ENCODE peak calls at places on chromosomes 12 and 14, in eight cellular contexts. M is choroid plexus epithelial cell; P is SJSA1; X is CD8-positive, alpha-beta memory T cell; Z is endodermal cell; Q is cardiac fibroblast; A is uterus; Y is bronchial epithelial cell. N is an unnamed sample.

GRCh38 chr12:100539209-100539608 is 34.3 kb upstream of the GAS2L3 start:
- DNase-seq in P (no peak), A (no peak), Z (peak), Y (peak), Q (peak), X (no peak), M (peak), N (no peak)

GRCh38 chr14:73965206-73965605 is 15.1 kb downstream of the COQ6 start:
- DNase-seq in Y (no peak), A (no peak), M (no peak), Z (no peak), X (no peak), P (no peak), Q (no peak), N (no peak)

GRCh38 chr12:15546102-15546701 is 223.9 kb downstream of the PTPRO start:
- DNase-seq in Y (no peak), X (peak), Q (no peak), M (no peak), Z (no peak), P (no peak), A (no peak), N (no peak)

GRCh38 chr12:93484315-93484981 is 17.1 kb downstream of the MRPL42 start:
- DNase-seq in A (no peak), Z (no peak), Q (peak), M (peak), P (peak), Y (no peak), X (no peak), N (no peak)

GRCh38 chr14:101881426-101881825 is 82.9 kb upstream of the DYNC1H1 start:
- DNase-seq in A (no peak), P (no peak), X (no peak), Y (no peak), M (no peak), Q (no peak), Z (no peak), N (no peak)

GRCh38 chr12:43884683-43885410 is 49.0 kb downstream of the TMEM117 start:
- DNase-seq in M (no peak), Q (no peak), Z (no peak), A (no peak), P (no peak), X (no peak), Y (peak), N (no peak)

GRCh38 chr14:58628381-58628780 is 9.4 kb upstream of the DACT1 start:
- DNase-seq in P (no peak), X (no peak), Y (no peak), Z (no peak), M (no peak), Q (no peak), A (no peak), N (no peak)

GRCh38 chr14:24943024-24943423 is 106.9 kb downstream of the STXBP6 start:
- DNase-seq in Z (peak), X (no peak), P (no peak), Y (no peak), Q (peak), A (peak), M (no peak), N (no peak)

GRCh38 chr12:66508025-66508424 is 170.9 kb downstream of the GRIP1 start:
- DNase-seq in X (no peak), M (no peak), Q (no peak), Z (no peak), Y (peak), P (no peak), A (no peak), N (no peak)

GRCh38 chr14:103544627-103545218 is 15.7 kb downstream of the TRMT61A start:
- DNase-seq in P (no peak), Y (no peak), X (no peak), Q (no peak), M (no peak), Z (no peak), A (no peak), N (no peak)

GRCh38 chr12:103075848-103076247 is 118.4 kb downstream of the ASCL1 start:
- DNase-seq in Q (no peak), M (no peak), Y (no peak), Z (no peak), P (no peak), X (no peak), A (no peak), N (no peak)

GRCh38 chr12:100799770-100800169 is 5.2 kb downstream of the ANO4 start:
- DNase-seq in Q (peak), M (no peak), P (peak), Z (no peak), Y (peak), X (no peak), A (no peak), N (no peak)

GRCh38 chr12:51923506-51924365 is 16.4 kb downstream of the ACVRL1 start:
- DNase-seq in A (peak), P (no peak), Y (no peak), Q (peak), M (no peak), X (peak), Z (peak), N (peak)

GRCh38 chr12:98901189-98901588 is 256.1 kb downstream of the APAF1 start:
- DNase-seq in A (no peak), Z (peak), M (peak), X (no peak), Y (no peak), P (no peak), Q (no peak), N (no peak)

GRCh38 chr12:27277846-27278260 is 33.8 kb downstream of the STK38L start:
- DNase-seq in Y (peak), P (peak), Q (peak), A (no peak), X (no peak), Z (no peak), M (peak), N (no peak)

GRCh38 chr12:120590741-120591407 is 9.7 kb upstream of the POP5 start:
- DNase-seq in Y (no peak), Q (no peak), P (no peak), Z (peak), M (no peak), A (no peak), X (no peak), N (no peak)

GRCh38 chr12:132360906-132361777 is 31.8 kb upstream of the GALNT9 start:
- DNase-seq in Y (no peak), X (no peak), Z (no peak), A (no peak), M (no peak), Q (no peak), P (no peak), N (peak)

GRCh38 chr14:43019826-43020225 is 1413.2 kb downstream of the LRFN5 start:
- DNase-seq in Q (no peak), Z (no peak), Y (no peak), X (no peak), P (no peak), M (no peak), A (no peak), N (no peak)

GRCh38 chr12:120922279-120922678 is 18.1 kb upstream of the SPPL3 start:
- DNase-seq in Y (no peak), M (no peak), A (no peak), P (no peak), Z (peak), X (no peak), Q (no peak), N (no peak)

GRCh38 chr12:104485651-104486341 is 29.0 kb downstream of the CHST11 start:
- DNase-seq in X (peak), Q (no peak), Y (no peak), M (no peak), Z (no peak), P (no peak), A (no peak), N (no peak)

GRCh38 chr12:32211769-32212156 is 105.1 kb downstream of the BICD1 start:
- DNase-seq in Z (no peak), Y (no peak), P (no peak), Q (no peak), M (no peak), X (no peak), A (no peak), N (no peak)

GRCh38 chr12:51373222-51373621 is 18.0 kb downstream of the GALNT6 start:
- DNase-seq in X (no peak), Z (no peak), Y (no peak), Q (no peak), A (no peak), P (no peak), M (no peak), N (no peak)

GRCh38 chr14:58824106-58824505 is 186.3 kb downstream of the DACT1 start:
- DNase-seq in A (no peak), M (no peak), P (no peak), Y (no peak), Z (no peak), Q (no peak), X (no peak), N (no peak)

GRCh38 chr12:116113398-116114130 is 163.9 kb downstream of the MED13L start:
- DNase-seq in Y (no peak), X (no peak), Z (no peak), P (no peak), A (no peak), M (no peak), Q (no peak), N (no peak)

GRCh38 chr12:12686472-12686871 is 9.5 kb downstream of the GPR19 start:
- DNase-seq in P (no peak), A (no peak), M (no peak), Q (peak), Y (no peak), X (no peak), Z (no peak), N (no peak)

GRCh38 chr14:105146181-105146975 is 22.2 kb downstream of the JAG2 start:
- DNase-seq in M (no peak), P (no peak), Z (peak), Y (no peak), A (no peak), Q (no peak), X (no peak), N (peak)

GRCh38 chr12:102294568-102294967 is 96.9 kb upstream of the PMCH start:
- DNase-seq in P (no peak), X (no peak), Q (no peak), Y (no peak), M (no peak), A (no peak), Z (no peak), N (no peak)

GRCh38 chr12:75960086-75960910 is 71.3 kb downstream of the PHLDA1 start:
- DNase-seq in Z (peak), Y (no peak), M (peak), Q (no peak), P (no peak), X (no peak), A (no peak), N (no peak)

GRCh38 chr14:68669644-68670343 is 123.1 kb downstream of the ZFP36L1 start:
- DNase-seq in Z (peak), A (no peak), M (no peak), Q (no peak), P (no peak), Y (no peak), X (no peak), N (no peak)

GRCh38 chr12:94644622-94645021 is 5.7 kb downstream of the TMCC3 start:
- DNase-seq in P (no peak), A (no peak), X (no peak), Q (peak), Y (peak), Z (no peak), M (peak), N (no peak)
- H3K4me3 ChIP-seq in P (peak), A (no peak), X (no peak), Q (no peak), Y (no peak), Z (no peak), M (peak), N (no peak)

GRCh38 chr12:6550294-6551062 is 5.4 kb downstream of the IFFO1 start:
- DNase-seq in P (no peak), M (no peak), Q (no peak), A (no peak), Z (no peak), Y (no peak), X (no peak), N (no peak)

GRCh38 chr12:6551496-6552139 is 4.2 kb downstream of the IFFO1 start:
- DNase-seq in Q (peak), Y (peak), A (peak), X (no peak), Z (no peak), M (peak), P (no peak), N (peak)

GRCh38 chr12:6552140-6552551 is 3.7 kb downstream of the IFFO1 start:
- DNase-seq in P (peak), M (no peak), X (no peak), A (peak), Q (peak), Z (no peak), Y (no peak), N (peak)

GRCh38 chr12:6549379-6550151 is 6.3 kb downstream of the IFFO1 start:
- DNase-seq in Q (no peak), X (no peak), Y (no peak), P (no peak), M (no peak), Z (no peak), A (no peak), N (no peak)

GRCh38 chr12:6551063-6551461 is 4.8 kb downstream of the IFFO1 start:
- DNase-seq in M (no peak), Q (peak), P (no peak), X (no peak), Z (no peak), A (peak), Y (no peak), N (peak)
- H3K4me3 ChIP-seq in M (no peak), Q (no peak), P (no peak), X (no peak), Z (no peak), A (peak), Y (no peak), N (no peak)

GRCh38 chr12:54125950-54126695 is 62.7 kb downstream of the SMUG1 start:
- DNase-seq in P (peak), X (peak), Q (no peak), Y (no peak), M (no peak), A (peak), Z (peak), N (peak)
- H3K4me3 ChIP-seq in P (peak), X (peak), Q (peak), Y (no peak), M (no peak), A (peak), Z (peak), N (peak)

DNA sequence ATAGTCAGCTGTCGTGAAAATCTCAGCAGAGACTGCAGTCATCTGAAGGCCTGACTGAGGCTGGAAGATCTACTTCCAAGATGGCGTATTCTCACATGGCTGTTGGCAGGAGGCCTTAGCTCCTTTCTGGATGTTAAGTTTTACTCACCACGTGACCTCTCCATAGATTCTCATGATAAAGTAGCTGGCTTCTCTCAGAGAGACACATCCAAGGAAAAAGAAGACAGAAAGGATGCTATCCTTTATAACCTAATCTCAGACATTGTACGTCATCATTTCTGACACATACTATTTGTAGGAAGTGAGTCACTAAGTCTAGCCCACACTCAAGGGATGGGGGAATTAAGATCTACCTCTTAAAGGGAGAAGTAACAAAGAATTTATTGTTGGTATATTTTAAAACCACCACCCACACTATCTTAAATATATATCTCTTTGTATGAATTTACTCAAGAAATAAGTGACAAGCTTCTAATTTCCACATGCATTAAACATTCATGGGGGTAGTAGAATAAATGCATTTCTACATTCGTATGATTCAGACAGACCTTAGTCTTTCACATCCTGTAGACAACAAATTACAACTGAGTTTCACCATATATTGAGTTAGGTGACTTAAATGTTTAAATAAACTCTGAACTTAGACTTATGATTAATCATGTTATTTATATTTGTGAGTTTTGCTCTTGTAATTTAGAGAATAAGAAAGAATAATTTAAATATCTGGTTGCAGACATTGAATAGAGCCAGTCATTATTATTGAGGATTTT is 411.0 kb downstream of the LRIG3 start:
- DNase-seq in Z (no peak), M (peak), X (no peak), A (no peak), P (peak), Q (peak), Y (peak), N (no peak)
- H3K4me3 ChIP-seq in Z (no peak), M (no peak), X (no peak), A (no peak), P (no peak), Q (no peak), Y (no peak), N (no peak)

GRCh38 chr12:916712-917445 is 32.6 kb downstream of the RAD52 start:
- DNase-seq in Y (no peak), Z (no peak), A (no peak), X (no peak), Q (no peak), M (no peak), P (no peak), N (no peak)

GRCh38 chr12:916240-916639 is 33.3 kb downstream of the RAD52 start:
- DNase-seq in Y (no peak), M (no peak), Q (no peak), Z (peak), A (no peak), X (peak), P (no peak), N (no peak)

GRCh38 chr12:915090-915489 is 34.4 kb downstream of the RAD52 start:
- DNase-seq in M (no peak), A (no peak), Z (peak), Q (no peak), X (no peak), Y (no peak), P (no peak), N (no peak)

GRCh38 chr12:912466-913235 is 36.8 kb downstream of the RAD52 start:
- DNase-seq in A (no peak), X (no peak), Y (no peak), M (no peak), Q (no peak), P (no peak), Z (no peak), N (no peak)

GRCh38 chr12:913919-914718 is 35.4 kb downstream of the RAD52 start:
- DNase-seq in M (peak), X (no peak), Y (peak), A (no peak), P (peak), Q (peak), Z (no peak), N (no peak)
- H3K4me3 ChIP-seq in M (no peak), X (no peak), Y (no peak), A (no peak), P (no peak), Q (no peak), Z (no peak), N (no peak)

DNA sequence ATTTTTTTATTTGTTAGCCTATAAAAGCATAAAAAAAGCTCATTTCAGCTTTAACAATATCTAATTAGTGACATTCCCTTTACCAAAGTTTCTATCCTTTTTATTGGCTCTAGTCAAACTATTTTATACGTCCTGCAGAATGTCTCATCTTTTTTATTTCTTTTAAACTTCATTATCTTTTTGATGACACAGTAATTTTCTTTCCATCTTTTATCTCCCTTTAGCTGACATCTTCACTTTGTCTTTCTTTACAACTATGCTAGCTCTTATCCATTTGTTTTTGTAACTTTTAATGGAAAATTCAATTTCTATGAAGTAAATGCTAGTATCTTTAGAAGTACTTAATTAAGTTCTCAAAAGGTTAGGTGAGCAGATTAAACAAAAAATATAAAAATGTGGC is 106.1 kb upstream of the NOVA1 start:
- DNase-seq in M (no peak), Q (no peak), Y (no peak), P (no peak), Z (no peak), A (no peak), X (no peak), N (no peak)
- H3K4me3 ChIP-seq in M (no peak), Q (no peak), Y (no peak), P (no peak), Z (no peak), A (no peak), X (no peak), N (no peak)

GRCh38 chr14:99968931-99969330 is 96.3 kb upstream of the EVL start:
- DNase-seq in P (no peak), A (no peak), X (no peak), M (no peak), Q (no peak), Z (no peak), Y (no peak), N (no peak)
- H3K4me3 ChIP-seq in P (no peak), A (no peak), X (no peak), M (no peak), Q (no peak), Z (no peak), Y (no peak), N (no peak)

N was measured in aorta.